ENCODE peak calls at places on chromosomes 5 and 9, in seven cellular contexts. Y is endothelial cell, M is H9, H is HFF-Myc, B is Peyer's patch, V is GM10248, X is heart left ventricle. G is an unnamed sample.
A peak's percentile ranks its signal among the peaks of the same experiment; 100 is the strongest.

GRCh38 chr9:132074736-132075135 is 4.9 kb downstream of the MED27 start:
- DNase-seq in M (no peak), B (no peak), H (no peak), X (no peak), Y (no peak), V (no peak), G (no peak)

GRCh38 chr9:129108805-129109370 is 1.7 kb downstream of the CRAT start:
- DNase-seq in H (no peak), X (no peak), V (no peak), B (peak; percentile 56), M (no peak), Y (no peak), G (no peak)

GRCh38 chr5:160805376-160805775 is 46.6 kb downstream of the ATP10B start:
- DNase-seq in Y (no peak), H (no peak), B (no peak), X (no peak), M (no peak), V (no peak), G (no peak)

GRCh38 chr9:109585841-109586240 is 87.7 kb upstream of the PTPN3 start:
- DNase-seq in X (no peak), V (no peak), B (no peak), H (no peak), Y (no peak), M (no peak), G (no peak)

GRCh38 chr5:129306725-129307124 is 153.4 kb upstream of the ADAMTS19 start:
- DNase-seq in Y (no peak), M (no peak), B (no peak), H (no peak), X (peak; percentile 23), V (no peak), G (no peak)

GRCh38 chr5:106361905-106362304 is 1308.8 kb downstream of the EFNA5 start:
- DNase-seq in V (no peak), M (no peak), Y (no peak), H (no peak), X (no peak), B (no peak), G (no peak)

GRCh38 chr9:71245651-71246050 is 124.2 kb upstream of the TRPM3 start:
- DNase-seq in M (no peak), H (no peak), B (no peak), Y (no peak), X (no peak), V (no peak), G (no peak)

GRCh38 chr5:27158171-27158570 is 119.8 kb upstream of the CDH9 start:
- DNase-seq in V (no peak), M (no peak), Y (no peak), B (no peak), H (no peak), X (no peak), G (no peak)

GRCh38 chr5:178120661-178121357 is 7.5 kb downstream of the N4BP3 start:
- DNase-seq in V (peak; percentile 88), B (peak; percentile 90), X (peak; percentile 91), M (peak; percentile 88), H (peak; percentile 39), Y (no peak), G (peak; percentile 29)

GRCh38 chr5:67338416-67338815 is 141.8 kb upstream of the CD180 start:
- DNase-seq in H (peak; percentile 30), Y (no peak), B (no peak), X (no peak), M (no peak), V (no peak), G (no peak)

GRCh38 chr9:83707518-83707767 is 315 bp downstream of the UBQLN1 start:
- DNase-seq in B (no peak), M (no peak), X (no peak), H (no peak), V (no peak), Y (no peak), G (no peak)

GRCh38 chr5:181187500-181188213 is 17.3 kb downstream of the TRIM7 start:
- DNase-seq in M (peak; percentile 87), V (no peak), X (peak; percentile 79), Y (peak; percentile 77), B (peak; percentile 63), H (no peak), G (peak; percentile 80)

GRCh38 chr5:152264656-152265055 is 140.4 kb downstream of the NMUR2 start:
- DNase-seq in M (no peak), X (no peak), V (no peak), Y (no peak), H (no peak), B (no peak), G (no peak)

GRCh38 chr5:96924016-96924443 is 11.8 kb upstream of the LNPEP start:
- DNase-seq in M (no peak), H (no peak), V (peak; percentile 23), B (no peak), X (no peak), Y (no peak), G (no peak)

GRCh38 chr9:71886015-71886414 is 25.0 kb downstream of the ABHD17B start:
- DNase-seq in B (no peak), X (no peak), V (no peak), M (no peak), Y (no peak), H (no peak), G (no peak)

GRCh38 chr5:89471556-89471955 is 588.6 kb upstream of the MEF2C start:
- DNase-seq in M (no peak), V (no peak), Y (no peak), X (no peak), B (no peak), H (peak; percentile 2), G (no peak)

GRCh38 chr5:95731571-95732554 is 727 bp downstream of the RHOBTB3 start:
- DNase-seq in Y (peak; percentile 37), B (peak; percentile 74), V (peak; percentile 31), H (no peak), M (peak; percentile 65), X (peak; percentile 82), G (peak; percentile 59)

GRCh38 chr5:169301386-169301930 is 519 bp upstream of the SLIT3 start:
- DNase-seq in M (peak; percentile 62), H (no peak), B (no peak), Y (no peak), X (no peak), V (no peak), G (no peak)

GRCh38 chr9:114156311-114156657 is 947 bp downstream of the COL27A1 start:
- DNase-seq in M (no peak), Y (no peak), X (no peak), B (no peak), H (no peak), V (no peak), G (no peak)

GRCh38 chr5:132489871-132490483 is 596 bp downstream of the IRF1 start:
- DNase-seq in B (peak; percentile 79), V (peak; percentile 74), Y (no peak), X (peak; percentile 83), M (peak; percentile 45), H (no peak), G (no peak)
- TF ChIP-seq CTCF in B (no peak), V (peak; percentile 27), Y (peak; percentile 11), X (no peak), M (no peak), H (no peak), G (peak; percentile 22)

DNA sequence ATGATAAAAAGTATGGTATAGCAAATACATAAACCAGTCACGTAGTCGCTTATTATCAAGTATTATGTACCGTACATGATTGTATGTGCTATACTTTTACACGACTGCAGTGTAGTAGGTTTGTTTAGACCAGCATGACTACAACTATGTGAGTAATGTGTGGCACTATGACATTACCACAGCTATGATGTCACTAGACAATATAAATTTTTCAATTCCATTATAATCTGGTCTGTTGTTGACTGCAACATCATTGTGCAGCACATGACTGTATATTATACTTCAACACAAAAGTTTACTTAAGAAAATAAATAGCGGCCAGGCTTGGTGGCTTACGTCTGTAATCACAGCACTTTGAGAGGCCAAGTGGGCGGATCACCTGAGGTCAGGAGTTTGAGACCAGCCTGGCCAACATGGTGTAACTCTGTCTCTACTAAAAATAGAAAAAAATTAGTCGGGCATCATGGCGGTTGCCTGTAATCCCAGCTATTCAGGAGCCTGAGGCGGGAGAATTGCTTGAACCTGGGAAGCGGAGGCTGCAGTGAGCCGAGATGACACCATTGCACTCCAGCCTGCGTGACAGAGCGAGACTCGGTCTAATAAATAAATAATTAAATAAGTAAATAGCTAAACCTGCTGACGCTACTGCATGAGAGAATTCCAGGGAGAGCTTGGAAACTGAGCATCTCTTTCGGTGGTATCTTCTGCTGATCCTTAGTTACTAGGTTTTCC is 24.6 kb upstream of the JADE2 start:
- DNase-seq in B (no peak), H (no peak), Y (no peak), X (no peak), M (no peak), V (no peak), G (no peak)
- TF ChIP-seq CTCF in B (no peak), H (no peak), Y (no peak), X (no peak), M (no peak), V (no peak), G (no peak)

GRCh38 chr5:126100767-126101166 is 322.4 kb upstream of the GRAMD2B start:
- DNase-seq in H (no peak), V (no peak), X (no peak), B (no peak), M (no peak), Y (peak; percentile 6), G (no peak)
- TF ChIP-seq CTCF in H (peak; percentile 47), V (no peak), X (peak; percentile 17), B (no peak), M (peak; percentile 62), Y (peak; percentile 48), G (peak; percentile 50)

DNA sequence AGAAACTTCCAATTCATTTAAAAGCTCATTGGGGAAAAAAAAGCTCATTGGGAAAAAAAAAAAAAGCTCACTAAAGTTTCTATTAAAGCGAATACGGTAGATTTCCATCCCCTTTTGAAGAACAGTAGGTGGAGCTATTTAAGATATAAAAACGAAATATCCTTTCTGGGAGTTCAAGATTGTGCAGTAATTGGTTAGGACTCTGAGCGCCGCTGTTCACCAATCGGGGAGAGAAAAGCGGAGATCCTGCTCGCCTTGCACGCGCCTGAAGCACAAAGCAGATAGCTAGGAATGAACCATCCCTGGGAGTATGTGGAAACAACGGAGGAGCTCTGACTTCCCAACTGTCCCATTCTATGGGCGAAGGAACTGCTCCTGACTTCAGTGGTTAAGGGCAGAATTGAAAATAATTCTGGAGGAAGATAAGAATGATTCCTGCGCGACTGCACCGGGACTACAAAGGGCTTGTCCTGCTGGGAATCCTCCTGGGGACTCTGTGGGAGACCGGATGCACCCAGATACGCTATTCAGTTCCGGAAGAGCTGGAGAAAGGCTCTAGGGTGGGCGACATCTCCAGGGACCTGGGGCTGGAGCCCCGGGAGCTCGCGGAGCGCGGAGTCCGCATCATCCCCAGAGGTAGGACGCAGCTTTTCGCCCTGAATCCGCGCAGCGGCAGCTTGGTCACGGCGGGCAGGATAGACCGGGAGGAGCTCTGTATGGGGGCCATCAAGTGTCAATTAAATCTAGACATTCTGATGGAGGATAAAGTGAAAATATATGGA is at the start of gene PCDHGA12:
- DNase-seq in H (peak; percentile 65), M (no peak), Y (no peak), B (no peak), V (peak; percentile 85), X (no peak), G (no peak)
- TF ChIP-seq CTCF in H (peak; percentile 49), M (no peak), Y (no peak), B (peak; percentile 22), V (peak; percentile 9), X (peak; percentile 50), G (no peak)

G was measured in neural crest cell.